ENCODE peak calls at places on chromosomes 7 and 10, in four cellular contexts. L is OCI-LY7, X is body of pancreas, C is AG10803. P is an unnamed sample.

GRCh38 chr7:79622781-79623180 is 169.3 kb upstream of the MAGI2 start:
- DNase-seq in X (no peak), L (no peak), C (no peak), P (no peak)

GRCh38 chr10:31669367-31669766 is 259.3 kb downstream of the ARHGAP12 start:
- DNase-seq in C (no peak), L (no peak), X (no peak), P (no peak)

GRCh38 chr10:5776881-5777197 is 36.4 kb downstream of the GDI2 start:
- DNase-seq in L (no peak), X (no peak), C (peak; percentile 90), P (no peak)

GRCh38 chr7:31002256-31002655 is 38.5 kb downstream of the GHRHR start:
- DNase-seq in L (no peak), X (no peak), C (peak; percentile 26), P (no peak)

GRCh38 chr10:6607187-6607586 is 27.1 kb upstream of the PRKCQ start:
- DNase-seq in L (no peak), X (no peak), C (no peak), P (no peak)

GRCh38 chr7:115269486-115269885 is 347.6 kb downstream of the MDFIC start:
- DNase-seq in C (no peak), X (no peak), L (no peak), P (no peak)

GRCh38 chr7:16998481-16999051 is 116.8 kb upstream of the AGR3 start:
- DNase-seq in C (no peak), L (no peak), X (no peak), P (no peak)

GRCh38 chr10:29949411-29950011 is 109.9 kb downstream of the JCAD start:
- DNase-seq in C (peak; percentile 98), X (no peak), L (no peak), P (no peak)

GRCh38 chr10:125159486-125159931 is 854 bp downstream of the CTBP2 start:
- DNase-seq in X (peak; percentile 40), C (peak; percentile 12), L (no peak), P (peak; percentile 74)

GRCh38 chr10:90227259-90227658 is 525.9 kb downstream of the KIF20B start:
- DNase-seq in L (no peak), C (no peak), X (no peak), P (no peak)

GRCh38 chr10:62769574-62770242 is 34.8 kb upstream of the ADO start:
- DNase-seq in C (peak; percentile 7), L (no peak), X (no peak), P (peak; percentile 34)

GRCh38 chr7:158021836-158022235 is 565.8 kb downstream of the PTPRN2 start:
- DNase-seq in L (no peak), X (no peak), C (no peak), P (no peak)

GRCh38 chr10:126208736-126209317 is 179.4 kb downstream of the ADAM12 start:
- DNase-seq in L (no peak), X (no peak), C (no peak), P (no peak)

GRCh38 chr10:3426190-3426845 is 253.7 kb upstream of the PITRM1 start:
- DNase-seq in C (peak; percentile 94), L (no peak), X (no peak), P (no peak)

GRCh38 chr7:139914861-139915300 is 85.8 kb downstream of the TBXAS1 start:
- DNase-seq in C (no peak), X (no peak), L (no peak), P (no peak)

GRCh38 chr10:75403144-75404022 is 1.8 kb upstream of the ZNF503 start:
- DNase-seq in X (peak; percentile 59), C (peak; percentile 28), L (no peak), P (peak; percentile 73)

GRCh38 chr10:32244421-32245207 is 102.3 kb downstream of the EPC1 start:
- DNase-seq in L (no peak), C (no peak), X (no peak), P (no peak)

GRCh38 chr10:96470108-96470743 is 43.5 kb downstream of the TLL2 start:
- DNase-seq in C (peak; percentile 24), X (peak; percentile 23), L (peak; percentile 63), P (no peak)

GRCh38 chr10:44851413-44851812 is 59.7 kb upstream of the TMEM72 start:
- DNase-seq in L (no peak), X (no peak), C (no peak), P (no peak)

GRCh38 chr10:44853796-44854195 is 57.3 kb upstream of the TMEM72 start:
- DNase-seq in C (no peak), L (no peak), X (no peak), P (no peak)

GRCh38 chr10:44851881-44852280 is 59.3 kb upstream of the TMEM72 start:
- DNase-seq in C (no peak), X (no peak), L (no peak), P (no peak)

GRCh38 chr10:44854693-44855350 is 56.3 kb upstream of the TMEM72 start:
- DNase-seq in C (no peak), L (no peak), X (no peak), P (no peak)

DNA sequence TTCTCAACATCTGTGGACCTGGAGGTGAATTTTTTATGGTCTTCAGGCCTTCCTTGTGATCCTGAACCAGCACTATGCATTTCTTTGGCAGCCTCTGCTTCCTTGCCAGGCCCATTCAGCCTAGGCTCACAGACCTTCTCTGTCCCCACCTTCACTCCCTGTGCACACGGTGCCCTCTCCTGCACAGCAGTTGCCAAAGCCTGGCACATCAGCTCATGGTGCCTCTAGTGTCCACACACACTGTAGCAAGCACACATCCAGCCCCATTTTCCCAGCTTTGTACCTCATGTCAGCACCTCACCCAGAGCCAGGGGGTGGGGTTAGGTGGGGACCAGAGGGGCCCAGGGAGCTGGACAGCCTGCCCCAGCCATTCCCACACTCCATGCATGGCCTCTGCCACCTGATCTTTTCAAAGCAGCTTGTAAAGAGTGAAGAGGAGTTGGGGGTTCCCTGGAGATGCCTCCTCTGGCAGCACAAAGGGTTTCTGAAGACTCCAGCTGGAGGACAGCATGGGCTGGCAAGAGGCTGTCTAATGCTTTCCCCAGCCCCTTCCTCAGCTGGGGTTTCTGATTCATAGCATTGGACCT is 57.9 kb upstream of the TMEM72 start:
- DNase-seq in L (no peak), X (peak; percentile 44), C (peak; percentile 65), P (no peak)
- TF ChIP-seq CTCF in L (no peak), X (no peak), C (peak; percentile 73), P (no peak)

DNA sequence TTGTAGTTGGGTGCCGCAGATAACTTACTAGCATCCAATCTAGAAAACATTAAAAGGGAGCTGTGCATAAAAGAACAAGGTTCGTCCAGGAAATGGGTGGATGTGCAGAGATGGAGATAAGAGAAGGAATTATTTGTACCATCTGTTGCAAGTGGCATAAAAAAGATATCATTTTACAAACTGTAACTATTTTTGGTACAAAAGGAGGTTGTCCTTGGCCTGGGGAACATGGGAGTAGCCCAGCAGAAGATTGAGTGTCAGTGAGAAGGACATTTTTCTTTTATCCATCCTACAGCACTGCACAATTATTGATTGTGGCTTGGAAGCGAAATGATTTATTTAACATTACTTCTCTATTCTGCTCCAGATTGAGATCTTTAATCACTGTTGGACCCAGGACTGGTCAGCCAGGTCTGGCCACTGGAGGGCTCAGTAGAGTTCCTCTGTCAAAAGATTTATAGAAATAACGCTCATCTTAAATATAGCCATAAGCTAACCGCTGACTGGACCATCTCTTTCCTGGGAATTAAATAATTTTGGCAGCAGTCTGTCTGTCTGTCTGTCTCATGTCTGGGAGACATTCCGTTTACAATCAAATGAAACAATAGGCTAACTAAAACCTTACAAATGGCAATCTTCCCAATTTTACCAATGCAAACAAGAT is 254.1 kb downstream of the KIAA1217 start:
- DNase-seq in L (no peak), C (no peak), X (no peak), P (no peak)
- TF ChIP-seq CTCF in L (no peak), C (peak; percentile 15), X (no peak), P (no peak)

DNA sequence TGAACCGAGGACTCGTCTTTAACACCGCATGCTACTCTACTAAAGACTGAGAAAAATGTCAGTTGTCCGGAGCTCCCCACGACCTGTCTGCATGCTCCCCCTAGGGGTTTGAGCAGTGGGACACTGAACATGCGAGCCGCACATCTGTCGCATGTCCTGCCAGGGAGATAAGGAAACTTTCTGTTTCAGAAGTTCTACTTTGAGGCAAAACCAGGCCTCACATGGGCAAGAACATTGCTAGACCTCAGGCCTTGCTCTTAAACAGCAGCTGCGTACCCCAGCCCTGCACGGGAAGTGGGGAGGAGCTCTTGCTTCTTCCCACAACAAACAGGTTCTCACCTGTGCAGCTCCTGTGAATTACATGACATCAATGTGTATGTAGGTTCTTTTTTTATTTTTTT is 30.3 kb upstream of the HERPUD2 start:
- DNase-seq in L (peak; percentile 91), C (no peak), X (no peak), P (no peak)
- TF ChIP-seq CTCF in L (peak; percentile 76), C (no peak), X (no peak), P (no peak)

DNA sequence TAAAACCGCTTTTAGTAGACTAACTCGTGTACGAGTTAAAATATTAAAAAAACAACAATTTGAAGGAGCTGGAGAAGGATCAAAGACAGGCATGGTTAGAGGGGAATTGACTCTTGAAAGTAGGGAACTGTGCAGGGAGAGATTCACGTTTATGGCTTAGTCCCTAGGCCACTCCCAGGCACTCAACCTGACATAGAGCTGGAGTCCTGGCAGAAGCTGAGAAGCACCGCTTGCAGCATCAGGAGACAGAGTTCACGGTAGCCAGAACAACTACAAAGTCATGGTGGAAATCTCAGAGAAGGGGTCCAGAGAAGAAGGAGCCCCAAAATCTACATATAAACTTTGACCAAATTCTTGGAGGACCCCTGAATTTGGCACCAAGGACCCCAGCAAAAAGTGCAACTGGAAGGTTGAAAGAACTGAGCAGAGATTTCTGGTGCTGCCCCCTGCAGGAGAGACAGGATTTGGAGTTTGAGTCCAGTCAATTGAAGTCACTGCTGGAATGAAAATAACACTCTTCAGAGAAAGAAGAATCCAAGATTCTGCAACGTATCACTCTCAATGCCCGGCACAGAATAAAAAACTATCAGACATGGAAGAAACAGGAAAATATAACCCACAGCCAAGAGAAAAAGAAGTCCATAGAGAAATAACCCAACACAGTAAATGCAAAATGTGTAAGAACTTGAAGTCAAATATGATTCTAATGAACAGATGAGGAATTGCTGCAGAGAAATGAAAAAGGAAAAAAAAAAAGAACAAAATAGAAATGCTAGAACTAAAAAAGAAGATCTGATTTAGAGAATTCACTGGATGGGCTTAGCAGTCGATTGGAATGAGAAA is 493.3 kb upstream of the PODXL start:
- DNase-seq in L (peak; percentile 28), X (peak; percentile 42), C (peak; percentile 6), P (no peak)
- TF ChIP-seq CTCF in L (peak; percentile 87), X (peak; percentile 57), C (peak; percentile 70), P (no peak)

P was measured in ovary.